ENCODE peak calls at places on chromosomes 13 and 19, in seven cellular contexts. W is sigmoid colon, I is transverse colon, X is H1, U is breast epithelium, A is HCT116, V is K562. R is an unnamed sample.

GRCh38 chr13:43006893-43007631 is 15.0 kb upstream of the EPSTI1 start:
- DNase-seq in W (no peak), I (no peak), X (no peak), U (no peak), A (no peak), V (no peak), R (no peak)

GRCh38 chr19:35006999-35007365 is 6.9 kb downstream of the GRAMD1A start:
- DNase-seq in W (no peak), I (no peak), X (no peak), U (no peak), A (no peak), V (no peak), R (no peak)

GRCh38 chr13:45749026-45749759 is 47.1 kb downstream of the CBY2 start:
- DNase-seq in W (no peak), I (no peak), X (no peak), U (no peak), A (no peak), V (no peak), R (no peak)

GRCh38 chr13:76677047-76677446 is 209.2 kb downstream of the KCTD12 start:
- DNase-seq in W (peak), I (no peak), X (no peak), U (no peak), A (no peak), V (no peak), R (no peak)

GRCh38 chr13:27556109-27556508 is 64.2 kb downstream of the LNX2 start:
- DNase-seq in W (peak), I (no peak), X (no peak), U (no peak), A (no peak), V (no peak), R (no peak)

GRCh38 chr13:75723927-75724326 is 87.8 kb downstream of the LMO7 start:
- DNase-seq in W (no peak), I (no peak), X (no peak), U (no peak), A (no peak), V (no peak), R (no peak)

GRCh38 chr19:32570081-32570785 is 10.8 kb upstream of the PDCD5 start:
- DNase-seq in W (peak), I (peak), X (peak), U (peak), A (peak), V (peak), R (peak)

GRCh38 chr19:49421039-49421877 is 2.0 kb downstream of the PTH2 start:
- DNase-seq in W (no peak), I (peak), X (peak), U (peak), A (no peak), V (peak), R (peak)

GRCh38 chr19:38095411-38096308 is 128.4 kb downstream of the DPF1 start:
- DNase-seq in W (no peak), I (peak), X (peak), U (peak), A (peak), V (peak), R (peak)

GRCh38 chr19:15292847-15293582 is 39.3 kb downstream of the BRD4 start:
- DNase-seq in W (no peak), I (no peak), X (no peak), U (no peak), A (no peak), V (no peak), R (no peak)

GRCh38 chr19:6451583-6452222 is 7.9 kb downstream of the SLC25A23 start:
- DNase-seq in W (no peak), I (no peak), X (no peak), U (no peak), A (no peak), V (no peak), R (no peak)

GRCh38 chr13:33917135-33917534 is 99.2 kb downstream of the RFC3 start:
- DNase-seq in W (no peak), I (no peak), X (no peak), U (no peak), A (no peak), V (no peak), R (no peak)

GRCh38 chr19:18057557-18057956 is 29.2 kb downstream of the IL12RB1 start:
- DNase-seq in W (peak), I (no peak), X (no peak), U (no peak), A (no peak), V (no peak), R (peak)

GRCh38 chr19:14031719-14032480 is at the start of gene IL27RA:
- DNase-seq in W (peak), I (peak), X (peak), U (peak), A (no peak), V (peak), R (peak)
- TF ChIP-seq POLR2A in W (no peak), I (peak), X (no peak), U (no peak), A (no peak), V (peak), R (no peak)

DNA sequence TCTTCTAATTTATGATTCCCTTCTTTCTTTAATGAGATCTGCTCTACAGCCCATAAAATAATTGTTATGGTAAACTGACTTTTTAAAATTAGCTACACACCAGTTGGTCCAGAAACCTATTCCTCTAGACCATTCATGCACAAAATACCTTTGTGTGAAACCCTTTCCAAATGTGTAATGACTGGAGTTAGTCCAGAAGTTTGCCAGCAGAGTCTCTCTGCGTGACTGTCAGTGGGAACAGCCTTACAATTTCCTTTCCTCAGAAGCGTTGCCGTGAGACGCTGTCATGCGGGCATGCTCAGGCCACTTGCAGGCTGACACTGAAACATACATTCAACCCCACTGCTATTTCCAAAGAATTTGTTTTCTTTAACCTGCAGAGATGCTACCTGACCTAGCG is 965.2 kb downstream of the PCDH9 start:
- DNase-seq in W (no peak), I (no peak), X (no peak), U (no peak), A (no peak), V (no peak), R (no peak)
- H3K4me3 ChIP-seq in W (no peak), I (no peak), X (no peak), U (no peak), A (no peak), V (no peak), R (no peak)

GRCh38 chr19:10678813-10679212 is 22.4 kb upstream of the QTRT1 start:
- DNase-seq in W (no peak), I (no peak), X (no peak), U (no peak), A (no peak), V (no peak), R (no peak)
- TF ChIP-seq POLR2AphosphoS5 in W (no peak), I (no peak), X (peak), U (no peak), A (no peak), V (no peak), R (no peak)

DNA sequence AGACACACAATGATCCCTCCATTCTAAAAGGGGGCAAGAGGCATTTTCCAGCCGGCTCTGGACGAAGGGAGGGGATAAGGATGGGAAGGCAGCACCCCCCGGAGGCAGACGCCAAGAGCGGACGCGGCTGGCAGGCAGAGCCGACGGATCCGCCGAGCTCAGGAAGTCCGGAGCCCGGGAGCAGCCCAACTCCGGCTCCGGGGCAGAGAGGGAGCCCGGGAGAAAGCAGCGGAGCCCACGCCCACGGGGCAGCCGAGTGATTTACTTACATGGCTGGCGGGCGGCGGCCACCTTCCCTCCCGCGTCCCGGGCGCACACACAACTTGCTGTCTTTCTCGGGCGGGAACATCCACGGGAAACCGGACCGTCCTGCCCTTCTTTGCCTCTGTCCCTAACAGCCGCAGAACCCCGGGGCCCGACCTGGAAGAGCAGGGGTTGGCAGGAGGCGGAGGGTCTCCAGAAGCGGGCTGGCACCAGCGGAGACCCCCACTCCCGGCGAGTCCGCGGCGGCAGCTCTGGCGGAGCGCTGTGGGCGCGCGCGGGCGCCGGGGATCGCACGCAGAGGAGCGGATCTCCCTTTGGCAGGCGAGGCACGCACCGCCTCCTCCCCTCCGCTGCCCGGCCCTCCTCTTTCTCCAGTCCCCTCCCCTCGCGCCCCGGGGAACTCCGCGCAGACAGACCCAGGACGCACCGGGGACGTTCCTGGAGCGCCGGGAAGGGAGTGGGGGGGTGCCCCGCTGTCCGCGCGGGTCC is at the start of gene LHFPL6:
- DNase-seq in W (peak), I (peak), X (peak), U (peak), A (no peak), V (peak), R (peak)
- TF ChIP-seq POLR2A in W (peak), I (peak), X (no peak), U (no peak), A (no peak), V (no peak), R (peak)

DNA sequence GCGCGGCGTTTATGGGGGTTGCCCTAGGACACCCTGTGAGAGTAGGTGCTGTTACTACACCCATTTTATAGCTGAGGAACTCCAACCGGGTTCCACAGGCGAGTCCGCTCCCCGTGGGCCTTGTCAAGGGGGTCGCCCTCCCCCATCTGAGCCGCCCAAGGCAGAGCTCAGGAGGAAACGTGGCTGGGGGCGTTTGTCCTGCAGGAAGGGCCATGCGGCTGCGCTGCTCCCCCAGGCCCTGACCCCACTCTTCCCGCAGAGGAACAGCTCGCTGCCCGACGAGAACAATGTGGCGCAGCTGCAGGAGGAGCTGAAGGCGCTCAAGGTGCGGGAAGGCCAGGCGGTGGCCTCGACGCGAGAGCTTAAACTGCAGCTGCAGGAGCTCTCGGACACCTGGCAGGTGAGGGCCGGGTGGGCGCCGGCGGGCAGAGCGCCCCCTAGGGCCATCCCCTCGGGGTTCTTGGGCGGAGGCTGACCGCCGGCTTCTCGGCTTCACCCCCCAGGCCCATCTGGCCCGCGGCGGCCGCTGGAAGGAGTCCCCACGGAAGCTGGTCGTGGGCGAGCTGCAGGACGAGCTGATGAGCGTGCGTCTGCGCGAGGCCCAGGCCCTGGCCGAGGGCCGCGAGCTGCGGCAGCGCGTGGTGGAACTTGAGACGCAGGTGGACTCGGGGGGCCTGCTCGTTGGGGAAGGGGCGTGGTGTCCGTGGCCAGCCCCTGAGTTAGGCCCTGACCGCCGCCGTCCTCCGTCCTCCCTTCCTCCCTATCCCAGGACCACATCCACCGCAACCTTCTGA is 12.4 kb downstream of the PRR36 start:
- DNase-seq in W (no peak), I (no peak), X (no peak), U (no peak), A (no peak), V (no peak), R (no peak)
- H3K4me3 ChIP-seq in W (peak), I (peak), X (peak), U (peak), A (no peak), V (peak), R (no peak)

DNA sequence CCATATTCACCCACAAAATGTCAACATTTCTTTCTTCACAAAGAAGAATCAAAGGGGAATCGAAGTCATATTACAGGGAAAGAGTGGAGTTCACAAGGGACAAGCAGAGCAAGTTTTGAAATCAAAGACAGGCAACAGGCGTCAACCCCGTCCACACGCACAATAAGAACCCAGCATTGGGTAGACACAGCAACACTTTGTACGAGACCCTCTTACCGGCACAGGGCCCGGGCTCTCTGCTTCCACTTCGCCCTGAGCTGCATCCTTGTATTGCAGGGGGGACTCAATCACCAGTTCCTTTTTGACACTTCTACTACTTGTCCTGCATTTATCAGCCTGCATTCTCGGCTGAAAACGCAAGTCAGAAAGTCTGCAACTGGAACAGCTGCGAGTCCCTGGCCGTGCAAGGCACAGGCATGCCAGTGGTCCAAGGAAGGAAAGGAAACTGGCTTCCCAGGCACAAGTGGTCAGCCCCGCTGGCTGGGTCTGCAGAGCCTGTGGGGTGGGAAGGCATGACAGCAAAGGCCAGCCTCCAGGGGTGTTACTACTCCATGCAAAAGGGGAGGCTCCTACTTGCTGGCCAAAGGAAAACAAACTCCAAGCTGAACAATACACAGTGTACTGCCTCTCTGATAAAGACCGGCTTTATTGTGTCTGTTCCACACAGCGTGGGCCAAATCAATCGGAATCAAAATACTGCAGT is at the start of gene DOCK9:
- DNase-seq in W (peak), I (peak), X (peak), U (no peak), A (no peak), V (no peak), R (peak)
- TF ChIP-seq POLR2AphosphoS5 in W (peak), I (peak), X (no peak), U (peak), A (no peak), V (no peak), R (peak)

DNA sequence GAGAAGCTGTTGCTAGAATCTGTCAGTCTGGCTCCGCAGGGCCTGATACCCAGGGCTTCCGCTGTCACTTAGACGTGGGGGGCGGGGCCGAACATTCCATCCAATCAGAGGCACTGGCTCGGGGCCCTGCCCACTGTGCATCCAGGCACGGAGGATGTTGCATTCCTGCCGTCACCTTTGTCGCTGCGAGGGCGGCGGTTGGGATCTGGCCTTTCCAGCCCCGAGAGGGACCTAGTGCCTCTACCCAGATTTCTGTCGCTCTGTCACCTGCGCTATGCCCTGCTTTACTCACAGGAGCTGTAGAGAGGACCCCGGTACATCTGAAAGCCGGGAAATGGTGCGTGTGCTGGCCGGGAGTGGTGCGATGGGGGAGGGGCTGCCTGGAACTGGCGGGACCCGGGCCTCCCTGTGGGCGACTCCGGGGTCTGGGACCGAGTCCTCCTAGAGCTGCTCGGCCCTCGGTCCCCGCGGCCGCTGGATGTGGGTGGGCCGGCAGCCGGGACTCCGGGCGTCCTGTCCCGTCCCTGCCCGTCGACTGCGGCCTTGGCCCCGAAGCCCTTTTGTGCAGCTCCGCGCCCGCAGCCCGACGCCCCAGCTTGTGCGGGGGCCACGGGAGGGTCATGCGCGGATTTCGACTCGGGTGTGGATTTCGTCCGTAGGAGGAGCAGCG is at the start of gene ZNF439:
- DNase-seq in W (peak), I (peak), X (peak), U (peak), A (no peak), V (peak), R (peak)
- TF ChIP-seq POLR2A in W (peak), I (peak), X (no peak), U (no peak), A (no peak), V (no peak), R (peak)

R was measured in prostate gland.